ENCODE peak calls at places on chromosomes 1 and 21, in six cellular contexts. Q, X, F, Y, C and I are unnamed samples.

GRCh38 chr1:40710581-40711315 is 19.2 kb downstream of the NFYC start:
- DNase-seq in Q (no peak), F (no peak), Y (no peak), C (no peak), X (no peak), I (no peak)

GRCh38 chr21:30497065-30497464 is at the start of gene KRTAP19-4:
- DNase-seq in F (no peak), X (no peak), Y (no peak), C (no peak), Q (no peak), I (no peak)

GRCh38 chr1:154586231-154586630 is 18.7 kb downstream of the CHRNB2 start:
- DNase-seq in C (no peak), Q (no peak), X (no peak), Y (no peak), F (no peak), I (no peak)

GRCh38 chr1:1358433-1359201 is at the start of gene MXRA8:
- DNase-seq in Q (no peak), F (no peak), C (peak), X (no peak), Y (no peak), I (peak)

GRCh38 chr1:108121361-108122143 is 78.6 kb downstream of the SLC25A24 start:
- DNase-seq in Q (no peak), F (no peak), Y (no peak), X (no peak), C (no peak), I (no peak)

GRCh38 chr1:203682401-203683383 is 56.1 kb downstream of the ATP2B4 start:
- DNase-seq in F (peak), X (no peak), Q (no peak), Y (no peak), C (no peak), I (no peak)

GRCh38 chr1:203813581-203814341 is 18.3 kb downstream of the ZBED6 start:
- DNase-seq in Y (no peak), C (no peak), F (no peak), Q (no peak), X (no peak), I (no peak)

GRCh38 chr1:29356663-29357062 is 120.3 kb downstream of the PTPRU start:
- DNase-seq in X (no peak), Y (no peak), Q (no peak), F (no peak), C (no peak), I (no peak)

GRCh38 chr1:184191181-184191601 is 139.7 kb downstream of the TSEN15 start:
- DNase-seq in Q (no peak), Y (no peak), X (no peak), F (peak), C (peak), I (peak)

GRCh38 chr1:9376886-9377333 is 84.2 kb downstream of the SPSB1 start:
- DNase-seq in F (peak), X (no peak), C (peak), Y (no peak), Q (no peak), I (peak)

GRCh38 chr1:101440484-101440883 is 203.7 kb downstream of the S1PR1 start:
- DNase-seq in Y (no peak), X (no peak), C (no peak), Q (no peak), F (no peak), I (no peak)

GRCh38 chr1:221725683-221726330 is 16.1 kb downstream of the DUSP10 start:
- DNase-seq in F (no peak), C (no peak), Y (no peak), Q (no peak), X (no peak), I (no peak)

GRCh38 chr1:205980182-205980830 is 22.9 kb downstream of the RAB7B start:
- DNase-seq in X (no peak), C (no peak), Y (no peak), Q (no peak), F (no peak), I (no peak)

GRCh38 chr1:177568702-177569101 is 397.9 kb downstream of the BRINP2 start:
- DNase-seq in C (no peak), F (no peak), X (no peak), Q (no peak), Y (no peak), I (no peak)

GRCh38 chr1:86085741-86086411 is 70.7 kb downstream of the COL24A1 start:
- DNase-seq in X (no peak), F (no peak), Y (no peak), Q (no peak), C (no peak), I (no peak)

GRCh38 chr1:204127597-204128242 is 24.1 kb downstream of the ETNK2 start:
- DNase-seq in F (peak), C (peak), Y (no peak), Q (peak), X (peak), I (peak)

GRCh38 chr1:83112248-83112885 is 886.6 kb downstream of the TTLL7 start:
- DNase-seq in C (no peak), F (no peak), X (no peak), Y (no peak), Q (no peak), I (no peak)

GRCh38 chr1:235652364-235652763 is 2.8 kb upstream of the GNG4 start:
- DNase-seq in X (peak), Q (no peak), C (no peak), Y (no peak), F (no peak), I (no peak)

GRCh38 chr1:109025691-109026090 is 16.2 kb downstream of the WDR47 start:
- DNase-seq in Q (no peak), C (no peak), Y (no peak), X (no peak), F (no peak), I (no peak)

GRCh38 chr1:176555911-176556687 is 93.1 kb downstream of the PAPPA2 start:
- DNase-seq in Y (no peak), X (no peak), F (no peak), Q (no peak), C (peak), I (no peak)

GRCh38 chr1:116855220-116855619 is 54.5 kb upstream of the PTGFRN start:
- DNase-seq in F (peak), Q (peak), Y (no peak), X (no peak), C (peak), I (no peak)

GRCh38 chr1:112956503-112957132 is 622 bp upstream of the SLC16A1 start:
- DNase-seq in Q (no peak), C (no peak), Y (no peak), X (peak), F (peak), I (peak)

GRCh38 chr1:112955678-112956502 is at the start of gene SLC16A1:
- DNase-seq in F (peak), X (peak), C (peak), Y (peak), Q (peak), I (peak)

GRCh38 chr1:112954945-112955677 is 885 bp downstream of the SLC16A1 start:
- DNase-seq in X (peak), F (peak), Q (peak), C (peak), Y (peak), I (peak)

GRCh38 chr1:112960381-112960780 is 4.4 kb upstream of the SLC16A1 start:
- DNase-seq in X (no peak), C (no peak), Q (no peak), Y (no peak), F (no peak), I (no peak)

DNA sequence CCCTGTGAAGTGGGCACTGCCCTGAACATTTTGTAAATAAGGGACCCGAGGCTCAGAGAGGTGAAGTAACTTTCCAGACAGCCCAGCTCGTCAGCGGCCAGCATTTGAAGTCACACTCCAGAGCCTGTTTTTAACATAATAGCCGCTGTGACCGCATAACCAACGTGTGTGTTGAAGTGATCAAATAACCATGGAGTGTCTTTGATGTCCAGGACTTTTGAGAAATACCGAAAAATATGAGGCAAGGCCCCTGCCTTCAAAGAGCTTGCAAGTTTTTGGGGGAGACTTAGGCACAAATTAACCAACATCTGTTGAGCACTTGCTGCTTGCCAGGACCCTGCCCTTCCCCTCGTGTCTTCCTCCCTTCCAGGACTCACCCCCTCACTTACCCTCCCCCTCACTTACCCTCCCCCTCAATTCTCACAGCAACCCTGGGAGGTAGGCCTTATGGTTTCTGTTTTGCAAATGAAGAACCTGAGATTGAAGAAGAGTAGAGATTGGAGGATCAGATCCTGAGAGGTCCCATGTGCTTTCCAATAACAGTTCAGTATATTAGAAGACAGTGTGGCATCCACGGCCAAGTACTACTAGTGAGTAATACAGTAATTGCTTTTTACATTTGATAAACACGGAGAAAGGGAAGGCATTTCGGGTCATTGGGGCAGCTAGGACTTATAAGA is 1.3 kb upstream of the SLC16A1 start:
- DNase-seq in F (peak), Q (no peak), X (no peak), Y (peak), C (peak), I (peak)
- TF ChIP-seq POLR2A in F (no peak), Q (no peak), X (no peak), Y (no peak), C (no peak), I (no peak)

GRCh38 chr1:201371841-201372240 is 5.6 kb downstream of the TNNT2 start:
- DNase-seq in F (no peak), Y (no peak), Q (no peak), X (no peak), C (no peak), I (no peak)
- TF ChIP-seq POLR2A in F (no peak), Y (no peak), Q (no peak), X (no peak), C (no peak), I (no peak)

DNA sequence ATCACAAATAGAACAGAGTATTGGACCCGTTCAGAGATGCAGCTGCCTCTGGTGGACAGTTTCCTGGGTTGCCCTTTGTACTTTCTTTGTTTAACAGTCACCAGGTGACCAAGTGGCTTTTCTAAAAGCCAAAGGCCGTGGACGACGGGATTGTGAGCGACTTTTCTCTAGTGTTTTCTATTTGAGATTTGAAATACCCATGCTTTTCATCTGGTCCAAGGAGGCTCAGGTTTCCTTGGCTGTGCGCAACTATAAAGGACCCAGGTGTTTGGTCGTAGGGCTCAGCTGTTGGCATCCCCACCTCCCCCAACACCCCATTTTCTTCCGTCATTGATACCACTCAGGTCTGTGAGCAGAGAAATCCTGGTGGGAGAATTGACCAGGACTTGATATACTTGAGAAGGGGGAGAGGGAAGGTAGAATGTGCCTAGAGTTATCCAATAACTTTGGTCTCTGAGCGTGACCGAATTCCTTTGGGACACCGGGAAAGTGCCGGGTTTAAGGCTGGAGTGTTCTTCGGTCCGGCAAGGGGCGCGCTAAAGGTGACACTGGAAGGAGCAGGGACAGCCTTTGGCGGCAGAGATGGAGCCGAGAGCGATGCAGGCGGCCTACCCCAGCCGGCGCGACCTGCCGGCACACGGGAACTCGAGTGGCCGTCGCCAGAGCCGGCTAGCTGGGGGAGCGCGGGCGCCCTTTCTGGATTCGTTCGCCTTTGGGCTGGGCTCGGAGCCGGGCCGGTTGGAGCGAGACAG is 83.4 kb upstream of the BMP8A start:
- DNase-seq in Q (no peak), X (no peak), Y (no peak), C (no peak), F (peak), I (no peak)
- TF ChIP-seq POLR2A in Q (no peak), X (no peak), Y (no peak), C (peak), F (no peak), I (peak)

DNA sequence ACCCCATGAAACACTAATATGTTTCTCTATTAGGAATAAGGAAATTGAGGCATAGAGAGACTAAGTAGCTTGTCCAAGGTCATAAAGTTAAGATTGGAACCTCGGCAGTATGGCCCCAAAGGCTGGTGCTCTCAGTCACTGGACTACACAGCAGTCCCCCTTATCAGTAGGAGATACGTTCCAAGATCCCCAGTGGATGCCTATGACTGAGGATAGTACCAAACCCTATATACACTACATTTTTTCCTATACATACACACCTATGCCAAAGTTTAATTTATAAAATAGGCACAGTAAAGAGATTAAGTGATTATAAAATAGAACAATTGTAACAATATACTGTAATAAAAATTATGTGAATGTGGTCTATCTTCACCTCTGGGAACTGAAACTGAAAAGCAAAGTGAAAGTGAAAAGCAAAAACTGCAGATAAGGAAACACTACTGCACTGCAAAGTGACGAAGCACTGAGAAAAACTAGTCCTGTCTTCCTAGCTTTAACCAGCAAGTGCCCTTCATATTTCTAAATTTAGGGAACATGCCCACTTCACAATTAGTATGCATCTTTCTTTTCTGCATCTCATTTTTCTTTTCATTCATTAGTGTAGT is 96.8 kb downstream of the INTS7 start:
- DNase-seq in X (no peak), Q (no peak), C (no peak), F (no peak), Y (no peak), I (no peak)
- TF ChIP-seq POLR2A in X (no peak), Q (no peak), C (no peak), F (no peak), Y (no peak), I (no peak)

GRCh38 chr1:185213086-185213485 is 56.1 kb downstream of the SWT1 start:
- DNase-seq in F (no peak), X (no peak), C (no peak), Q (no peak), Y (no peak), I (no peak)

GRCh38 chr1:185215911-185216310 is 58.9 kb downstream of the SWT1 start:
- DNase-seq in F (no peak), Y (no peak), Q (no peak), C (no peak), X (no peak), I (no peak)
- TF ChIP-seq POLR2A in F (no peak), Y (no peak), Q (no peak), C (no peak), X (no peak), I (no peak)

GRCh38 chr1:54317084-54317483 is 89.1 kb downstream of the SSBP3 start:
- DNase-seq in X (no peak), C (no peak), Y (no peak), Q (no peak), F (peak), I (no peak)

GRCh38 chr1:54311506-54311905 is 94.7 kb downstream of the SSBP3 start:
- DNase-seq in X (no peak), F (no peak), Y (no peak), C (no peak), Q (no peak), I (no peak)

GRCh38 chr1:54312874-54313316 is 93.3 kb downstream of the SSBP3 start:
- DNase-seq in C (peak), X (peak), Q (no peak), F (peak), Y (no peak), I (no peak)

GRCh38 chr1:54318415-54318814 is 87.8 kb downstream of the SSBP3 start:
- DNase-seq in Q (no peak), X (no peak), Y (no peak), F (no peak), C (no peak), I (no peak)

GRCh38 chr1:54314691-54315455 is 91.3 kb downstream of the SSBP3 start:
- DNase-seq in X (no peak), Q (peak), C (peak), Y (no peak), F (no peak), I (no peak)
- TF ChIP-seq POLR2A in X (no peak), Q (no peak), C (no peak), Y (no peak), F (no peak), I (no peak)

GRCh38 chr1:91805343-91805801 is 80.6 kb downstream of the TGFBR3 start:
- DNase-seq in X (peak), Q (no peak), Y (no peak), F (no peak), C (no peak), I (no peak)

GRCh38 chr1:91807921-91808620 is 77.9 kb downstream of the TGFBR3 start:
- DNase-seq in F (no peak), Y (no peak), C (no peak), X (peak), Q (no peak), I (no peak)

GRCh38 chr1:91806146-91806545 is 79.8 kb downstream of the TGFBR3 start:
- DNase-seq in X (peak), C (no peak), Y (no peak), F (no peak), Q (no peak), I (no peak)

GRCh38 chr1:91809267-91809666 is 76.7 kb downstream of the TGFBR3 start:
- DNase-seq in F (no peak), Y (no peak), X (peak), Q (no peak), C (no peak), I (no peak)

DNA sequence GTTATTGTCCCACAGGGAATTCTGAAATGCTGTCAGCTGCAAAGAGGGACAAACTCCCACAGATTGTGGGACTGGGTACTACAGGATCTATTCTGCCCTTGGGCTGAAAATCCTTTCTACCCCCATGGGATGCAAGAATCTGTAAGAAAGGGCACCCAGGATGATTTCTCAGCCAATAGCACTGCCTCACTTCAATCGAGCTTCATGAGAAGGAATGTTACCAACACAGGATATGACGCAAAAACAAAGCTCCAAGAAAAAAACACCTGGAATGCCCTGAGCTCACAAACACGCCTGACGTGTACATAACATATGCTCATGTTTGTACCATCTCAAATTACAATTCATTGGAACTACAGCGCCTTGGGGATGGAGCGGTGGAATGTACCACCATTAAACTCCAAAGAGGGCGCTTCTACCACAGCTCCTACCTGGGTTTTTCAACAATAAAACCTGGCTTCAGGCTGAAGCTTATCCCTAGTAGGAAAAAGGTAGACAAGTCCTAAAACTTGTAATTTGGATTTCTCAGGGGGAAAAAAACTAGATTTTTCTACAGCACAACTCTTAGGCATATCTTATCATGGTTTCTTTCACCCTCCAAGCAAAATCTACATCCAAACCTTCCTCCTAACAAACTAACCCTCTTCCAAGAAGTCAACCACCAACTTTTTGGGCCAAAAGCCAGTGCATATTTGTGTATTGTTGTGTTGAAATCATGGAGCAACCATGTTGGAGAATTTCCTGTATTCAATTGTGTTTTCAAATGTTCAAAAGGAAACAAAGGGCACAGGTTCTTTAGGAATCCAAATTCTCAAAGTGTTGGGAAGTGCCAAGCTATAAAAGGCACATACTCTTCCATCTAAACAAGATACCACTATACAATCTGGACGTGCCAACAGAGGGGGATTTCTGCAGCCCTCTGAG is 78.9 kb downstream of the TGFBR3 start:
- DNase-seq in F (no peak), C (no peak), X (peak), Y (no peak), Q (no peak), I (no peak)
- TF ChIP-seq POLR2A in F (no peak), C (no peak), X (no peak), Y (no peak), Q (no peak), I (no peak)